ENCODE peak calls at places on chromosomes 6 and 20, in five cellular contexts. D is lower lobe of right lung, J is upper lobe of left lung, Q is lung, A is Panc1. E is an unnamed sample.

GRCh38 chr20:64231621-64232550 is 23.7 kb upstream of the PCMTD2 start:
- ATAC-seq in Q (no peak), J (no peak), A (peak; percentile 34), D (peak; percentile 34), E (no peak)

GRCh38 chr6:45199554-45199953 is 128.6 kb upstream of the RUNX2 start:
- ATAC-seq in Q (no peak), A (no peak), D (no peak), J (no peak), E (no peak)

GRCh38 chr6:63447134-63447533 is 125.1 kb upstream of the LOC128125822 start:
- ATAC-seq in A (no peak), D (no peak), J (no peak), Q (no peak), E (peak; percentile 31)

GRCh38 chr20:6007529-6008103 is 46.2 kb downstream of the LRRN4 start:
- ATAC-seq in A (no peak), D (no peak), J (no peak), Q (no peak), E (no peak)

GRCh38 chr6:55997223-55997874 is 122.0 kb upstream of the BMP5 start:
- ATAC-seq in D (no peak), Q (no peak), A (no peak), J (no peak), E (no peak)

GRCh38 chr6:3758842-3759144 is 7.3 kb upstream of the PXDC1 start:
- ATAC-seq in J (no peak), Q (no peak), D (no peak), A (no peak), E (no peak)

GRCh38 chr6:116412270-116412669 is 41.5 kb downstream of the DSE start:
- ATAC-seq in Q (no peak), A (no peak), J (peak; percentile 80), D (no peak), E (peak; percentile 36)

GRCh38 chr6:3455121-3455489 is 1.7 kb downstream of the SLC22A23 start:
- ATAC-seq in J (peak; percentile 11), A (no peak), Q (no peak), D (no peak), E (no peak)

GRCh38 chr6:70110128-70111022 is 192.5 kb downstream of the COL9A1 start:
- ATAC-seq in J (no peak), D (no peak), Q (no peak), A (no peak), E (no peak)

GRCh38 chr6:89745096-89745495 is 74.5 kb downstream of the MDN1 start:
- ATAC-seq in J (no peak), Q (no peak), D (no peak), A (no peak), E (no peak)

GRCh38 chr6:90868256-90868655 is 281.4 kb upstream of the MAP3K7 start:
- ATAC-seq in D (no peak), J (no peak), A (no peak), Q (no peak), E (no peak)

GRCh38 chr6:82951935-82952334 is 113.7 kb downstream of the UBE3D start:
- ATAC-seq in A (no peak), J (peak; percentile 14), Q (peak; percentile 63), D (peak; percentile 66), E (no peak)

GRCh38 chr20:813386-813785 is 20.1 kb upstream of the FAM110A start:
- ATAC-seq in A (no peak), Q (no peak), J (no peak), D (no peak), E (no peak)

GRCh38 chr6:157549468-157549745 is 168.4 kb downstream of the ZDHHC14 start:
- ATAC-seq in J (no peak), A (no peak), Q (no peak), D (no peak), E (no peak)

GRCh38 chr6:55917756-55918415 is 42.5 kb upstream of the BMP5 start:
- ATAC-seq in D (no peak), Q (no peak), A (no peak), J (peak; percentile 67), E (peak; percentile 57)

GRCh38 chr6:11410539-11411307 is 126.8 kb upstream of the TMEM170B start:
- ATAC-seq in J (no peak), A (no peak), Q (no peak), D (no peak), E (no peak)

GRCh38 chr6:119334535-119335264 is 14.9 kb downstream of the MAN1A1 start:
- ATAC-seq in A (no peak), Q (no peak), J (peak; percentile 58), D (no peak), E (peak; percentile 33)

GRCh38 chr6:154298297-154298696 is 58.3 kb downstream of the IPCEF1 start:
- ATAC-seq in J (peak; percentile 39), D (no peak), A (no peak), Q (peak; percentile 39), E (no peak)

GRCh38 chr20:41182296-41183212 is 45.2 kb downstream of the PLCG1 start:
- ATAC-seq in Q (no peak), D (no peak), A (no peak), J (no peak), E (no peak)

GRCh38 chr6:167551634-167552630 is 227.0 kb downstream of the TTLL2 start:
- ATAC-seq in J (peak; percentile 36), Q (no peak), A (peak; percentile 19), D (peak; percentile 30), E (no peak)

GRCh38 chr6:15421945-15422733 is 176.3 kb downstream of the JARID2 start:
- ATAC-seq in D (no peak), J (no peak), A (no peak), Q (no peak), E (no peak)

GRCh38 chr20:5402903-5403531 is 86.3 kb upstream of the PROKR2 start:
- ATAC-seq in D (peak; percentile 64), J (no peak), A (peak; percentile 86), Q (no peak), E (no peak)

GRCh38 chr6:75446278-75446880 is 47.2 kb downstream of the FILIP1 start:
- ATAC-seq in J (no peak), D (no peak), Q (no peak), A (no peak), E (no peak)

GRCh38 chr20:59123011-59123676 is 40.5 kb upstream of the ZNF831 start:
- ATAC-seq in Q (no peak), D (no peak), A (no peak), J (no peak), E (no peak)

GRCh38 chr20:40606237-40606636 is 82.8 kb downstream of the MAFB start:
- ATAC-seq in J (no peak), A (no peak), D (no peak), Q (no peak), E (no peak)

GRCh38 chr6:34457392-34457746 is 8.5 kb upstream of the PACSIN1 start:
- ATAC-seq in D (no peak), A (no peak), Q (no peak), J (no peak), E (no peak)

GRCh38 chr6:148379481-148379880 is 36.8 kb downstream of the SASH1 start:
- ATAC-seq in J (no peak), Q (no peak), A (no peak), D (no peak), E (no peak)

GRCh38 chr6:30741789-30742315 is 635 bp downstream of the FLOT1 start:
- ATAC-seq in D (peak; percentile 45), J (no peak), Q (peak; percentile 9), A (peak; percentile 0), E (peak; percentile 41)

GRCh38 chr20:44993343-44993742 is 27.0 kb downstream of the STK4 start:
- ATAC-seq in Q (no peak), J (peak; percentile 48), A (no peak), D (no peak), E (no peak)
- H3K27ac ChIP-seq in Q (peak overlapping the region; percentile 56), J (peak overlapping the region; percentile 72), A (no peak overlapping the region), D (peak overlapping the region; percentile 32), E (no peak overlapping the region)

GRCh38 chr20:36794116-36794474 is 20.5 kb upstream of the DSN1 start:
- ATAC-seq in D (peak; percentile 12), A (no peak), J (no peak), Q (no peak), E (no peak)
- H3K36me3 ChIP-seq in D (peaks cover 86% of the 10 kb centered on the region), A (peaks cover 18% of the 10 kb centered on the region), J (peaks cover 10% of the 10 kb centered on the region), Q (peaks cover 43% of the 10 kb centered on the region), E (peaks cover 4% of the 10 kb centered on the region)

GRCh38 chr6:37965964-37966676 is 146.6 kb downstream of the ZFAND3 start:
- ATAC-seq in J (no peak), D (no peak), Q (no peak), A (no peak), E (no peak)

GRCh38 chr6:37967651-37968050 is 148.1 kb downstream of the ZFAND3 start:
- ATAC-seq in D (no peak), Q (no peak), A (no peak), J (no peak), E (no peak)

GRCh38 chr6:37971263-37971662 is 151.7 kb downstream of the ZFAND3 start:
- ATAC-seq in J (no peak), D (no peak), A (no peak), Q (no peak), E (no peak)

GRCh38 chr6:37971711-37972410 is 152.3 kb downstream of the ZFAND3 start:
- ATAC-seq in D (peak; percentile 51), A (no peak), Q (no peak), J (no peak), E (no peak)

GRCh38 chr6:37966801-37967200 is 147.3 kb downstream of the ZFAND3 start:
- ATAC-seq in J (no peak), D (no peak), A (no peak), Q (no peak), E (no peak)
- H3K9me3 ChIP-seq in J (no peaks in the 10 kb centered on the region), D (no peaks in the 10 kb centered on the region), A (peaks cover 5% of the 10 kb centered on the region), Q (no peaks in the 10 kb centered on the region), E (no peaks in the 10 kb centered on the region)

GRCh38 chr6:35581633-35582032 is 68.9 kb upstream of the TULP1 start:
- ATAC-seq in Q (no peak), A (no peak), D (no peak), J (no peak), E (no peak)
- H3K27ac ChIP-seq in Q (no peak overlapping the region), A (no peak overlapping the region), D (no peak overlapping the region), J (no peak overlapping the region), E (peak overlapping the region; percentile 93)

DNA sequence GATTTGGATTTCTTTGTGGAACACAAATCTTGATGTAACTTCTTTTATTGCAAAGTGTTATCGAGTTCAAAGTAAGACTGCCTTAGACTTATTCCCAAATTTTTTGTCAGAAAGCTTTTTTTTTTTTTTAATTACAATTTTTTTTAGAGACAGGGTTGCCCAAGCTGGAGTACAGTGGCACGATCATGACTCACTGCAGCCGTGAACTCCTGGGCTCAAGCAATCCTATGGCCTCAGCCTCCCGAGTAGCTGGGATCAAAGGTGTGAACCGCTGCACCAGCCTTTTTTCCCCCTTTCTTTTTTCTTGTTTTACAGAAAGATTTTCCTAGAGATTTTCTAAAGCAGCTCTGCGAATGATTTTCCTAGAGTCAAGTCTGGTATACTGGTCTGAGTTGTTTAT is 2.8 kb downstream of the RIOK1 start:
- ATAC-seq in Q (no peak), A (no peak), J (no peak), D (no peak), E (no peak)
- H3K36me3 ChIP-seq in Q (peaks cover 8% of the 10 kb centered on the region), A (peaks cover 30% of the 10 kb centered on the region), J (no peaks in the 10 kb centered on the region), D (peaks cover 43% of the 10 kb centered on the region), E (no peaks in the 10 kb centered on the region)

E was measured in gastroesophageal sphincter.